ENCODE peak calls at places on chromosomes 12 and 14, in four cellular contexts. N is kidney, P is suprapubic skin, L is esophagus squamous epithelium. C is an unnamed sample.

GRCh38 chr14:36518586-36519430 is 1.2 kb downstream of the NKX2-1 start:
- DNase-seq in N (peak; percentile 61), P (no peak), L (no peak), C (no peak)

GRCh38 chr12:29743801-29744200 is 39.9 kb downstream of the TMTC1 start:
- DNase-seq in P (no peak), N (no peak), L (no peak), C (no peak)

GRCh38 chr12:47121146-47121545 is 41.4 kb upstream of the AMIGO2 start:
- DNase-seq in N (no peak), L (no peak), P (no peak), C (no peak)

GRCh38 chr14:96261053-96261452 is 5.0 kb downstream of the BDKRB1 start:
- DNase-seq in L (no peak), N (no peak), P (no peak), C (no peak)

GRCh38 chr12:113222730-113223531 is 1.7 kb downstream of the TPCN1 start:
- DNase-seq in L (no peak), N (peak; percentile 89), P (no peak), C (peak; percentile 84)

GRCh38 chr12:62581288-62582064 is 114.8 kb downstream of the MON2 start:
- DNase-seq in L (no peak), P (no peak), N (no peak), C (no peak)

GRCh38 chr12:56565510-56566101 is 44.0 kb downstream of the RBMS2 start:
- DNase-seq in P (peak; percentile 80), L (no peak), N (peak; percentile 89), C (peak; percentile 47)

GRCh38 chr12:39402922-39403321 is 40.0 kb downstream of the KIF21A start:
- DNase-seq in N (no peak), P (no peak), L (no peak), C (no peak)

GRCh38 chr12:48183091-48183875 is at the start of gene CCDC184:
- DNase-seq in P (no peak), L (no peak), N (peak; percentile 87), C (no peak)

GRCh38 chr14:21264025-21264801 is 5.0 kb downstream of the HNRNPC start:
- DNase-seq in N (no peak), P (no peak), L (no peak), C (no peak)

GRCh38 chr14:98705826-98706225 is 566.2 kb downstream of the BCL11B start:
- DNase-seq in N (no peak), L (no peak), P (no peak), C (no peak)

GRCh38 chr12:125533434-125534029 is 468.3 kb downstream of the AACS start:
- DNase-seq in L (no peak), N (no peak), P (no peak), C (no peak)

GRCh38 chr14:99663716-99664635 is 19.0 kb downstream of the HHIPL1 start:
- DNase-seq in P (no peak), N (no peak), L (no peak), C (no peak)

GRCh38 chr12:106189341-106189740 is 50.6 kb upstream of the NUAK1 start:
- DNase-seq in P (no peak), N (no peak), L (no peak), C (no peak)

GRCh38 chr14:98244162-98244948 is 1027.6 kb downstream of the BCL11B start:
- DNase-seq in L (no peak), P (no peak), N (no peak), C (no peak)

GRCh38 chr14:95815226-95815690 is 61.4 kb upstream of the TUNAR start:
- DNase-seq in P (no peak), N (no peak), L (no peak), C (no peak)

GRCh38 chr14:36975834-36976233 is 196.6 kb downstream of the SLC25A21 start:
- DNase-seq in N (no peak), P (no peak), L (no peak), C (no peak)

GRCh38 chr12:25074113-25074512 is 120.8 kb downstream of the DNAI7 start:
- DNase-seq in P (no peak), L (no peak), N (no peak), C (no peak)

GRCh38 chr12:24379493-24379892 is 430.0 kb upstream of the SOX5 start:
- DNase-seq in N (no peak), P (no peak), L (no peak), C (no peak)

GRCh38 chr12:65907465-65907864 is 83.2 kb downstream of the HMGA2 start:
- DNase-seq in P (no peak), N (no peak), L (no peak), C (no peak)

GRCh38 chr12:109033239-109034196 is 12.7 kb upstream of the SVOP start:
- DNase-seq in L (no peak), N (no peak), P (no peak), C (no peak)

GRCh38 chr14:55802986-55803431 is 223.0 kb downstream of the KTN1 start:
- DNase-seq in P (no peak), L (no peak), N (no peak), C (no peak)

GRCh38 chr14:93894992-93895391 is 32.2 kb upstream of the FAM181A start:
- DNase-seq in L (no peak), N (peak; percentile 33), P (no peak), C (no peak)

GRCh38 chr12:91104812-91105466 is 6.4 kb downstream of the LUM start:
- DNase-seq in L (no peak), N (no peak), P (no peak), C (no peak)

GRCh38 chr12:106651552-106651951 is 68.7 kb downstream of the RFX4 start:
- DNase-seq in N (no peak), L (no peak), P (no peak), C (no peak)

GRCh38 chr12:95116773-95117172 is 43.4 kb upstream of the NR2C1 start:
- DNase-seq in N (no peak), P (no peak), L (no peak), C (no peak)

GRCh38 chr12:68175566-68176033 is 16.1 kb upstream of the IFNG start:
- DNase-seq in L (no peak), P (no peak), N (no peak), C (no peak)

GRCh38 chr12:94594443-94594825 is 55.9 kb downstream of the TMCC3 start:
- DNase-seq in L (no peak), N (no peak), P (no peak), C (no peak)

GRCh38 chr12:65113621-65114035 is 7.5 kb downstream of the WIF1 start:
- DNase-seq in L (no peak), P (no peak), N (no peak), C (no peak)

GRCh38 chr12:57881035-57881973 is 34.8 kb upstream of the CTDSP2 start:
- DNase-seq in P (peak; percentile 16), N (no peak), L (no peak), C (no peak)

GRCh38 chr14:67987596-67987995 is 168.0 kb downstream of the RAD51B start:
- DNase-seq in L (no peak), P (no peak), N (no peak), C (no peak)

GRCh38 chr12:42756841-42757661 is 167.5 kb upstream of the PRICKLE1 start:
- DNase-seq in L (no peak), N (no peak), P (no peak), C (no peak)

GRCh38 chr14:102095871-102096568 is 9.2 kb upstream of the HSP90AA1 start:
- DNase-seq in P (no peak), N (no peak), L (no peak), C (no peak)

GRCh38 chr14:26839481-26839880 is 241.6 kb upstream of the NOVA1 start:
- DNase-seq in P (no peak), N (no peak), L (no peak), C (no peak)

GRCh38 chr12:8841778-8842177 is 19.4 kb downstream of the A2ML1 start:
- DNase-seq in L (no peak), P (no peak), N (no peak), C (no peak)

GRCh38 chr12:85877459-85877858 is 3.4 kb downstream of the NTS start:
- DNase-seq in L (no peak), N (no peak), P (no peak), C (no peak)

GRCh38 chr12:4210158-4210557 is 63.4 kb upstream of the CCND2 start:
- DNase-seq in L (no peak), P (no peak), N (no peak), C (no peak)

GRCh38 chr12:47753021-47754001 is 5.4 kb downstream of the RAPGEF3 start:
- DNase-seq in N (peak; percentile 96), P (peak; percentile 85), L (no peak), C (peak; percentile 97)

GRCh38 chr14:38290601-38291190 is 34.8 kb upstream of the CLEC14A start:
- DNase-seq in L (no peak), P (no peak), N (no peak), C (no peak)

GRCh38 chr12:107631715-107632114 is 53.9 kb upstream of the PWP1 start:
- DNase-seq in N (no peak), L (no peak), P (no peak), C (no peak)

GRCh38 chr12:116525418-116526001 is 33.7 kb upstream of the MAP1LC3B2 start:
- DNase-seq in P (peak; percentile 88), N (peak; percentile 92), L (no peak), C (peak; percentile 54)
- H3K27ac ChIP-seq in P (peak overlapping the region; percentile 85), N (no peak overlapping the region), L (peak overlapping the region; percentile 79), C (peak overlapping the region; percentile 83)

DNA sequence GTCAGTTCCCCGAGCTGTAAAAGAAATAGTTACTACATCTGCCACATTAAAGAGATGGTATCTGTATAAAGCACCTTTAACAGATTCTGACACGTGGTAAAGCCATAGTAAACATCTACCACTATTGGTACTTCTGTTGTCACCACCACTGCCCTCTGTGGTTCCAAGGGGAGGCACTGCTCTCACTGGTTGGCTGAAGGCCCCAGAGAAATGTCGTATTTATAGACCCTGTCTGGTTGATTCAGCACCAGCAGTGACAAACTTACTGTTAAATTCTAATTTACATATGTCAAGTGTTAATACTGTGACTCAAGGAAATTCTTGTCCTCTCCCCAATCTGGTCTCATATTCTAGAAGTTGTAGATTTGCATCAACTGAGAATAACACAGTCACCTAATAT is 281.1 kb downstream of the ERC1 start:
- DNase-seq in P (no peak), L (no peak), N (no peak), C (no peak)
- TF ChIP-seq CTCF in P (no peak), L (no peak), N (no peak), C (no peak)

GRCh38 chr14:100827751-100828447 is 2.0 kb downstream of the MEG3 start:
- DNase-seq in P (no peak), L (no peak), N (peak; percentile 66), C (no peak)

GRCh38 chr14:100824946-100825690 is 800 bp upstream of the MEG3 start:
- DNase-seq in N (peak; percentile 42), P (no peak), L (no peak), C (no peak)

GRCh38 chr14:100825691-100826331 is at the start of gene MEG3:
- DNase-seq in L (no peak), N (peak; percentile 75), P (no peak), C (no peak)

GRCh38 chr14:100827140-100827517 is 1.2 kb downstream of the MEG3 start:
- DNase-seq in P (no peak), L (no peak), N (peak; percentile 64), C (no peak)

GRCh38 chr14:100826371-100827139 is 637 bp downstream of the MEG3 start:
- DNase-seq in P (no peak), L (no peak), N (no peak), C (no peak)
- H3K4me3 ChIP-seq in P (peak overlapping the region; percentile 43), L (no peak overlapping the region), N (peak overlapping the region; percentile 51), C (peak overlapping the region; percentile 61)

GRCh38 chr12:76942276-76942675 is 63.5 kb upstream of the CSRP2 start:
- DNase-seq in N (no peak), L (no peak), P (no peak), C (no peak)
- H3K27ac ChIP-seq in N (no peak overlapping the region), L (no peak overlapping the region), P (no peak overlapping the region), C (no peak overlapping the region)

GRCh38 chr14:57530571-57530970 is 36.9 kb upstream of the CCDC198 start:
- DNase-seq in N (no peak), P (no peak), L (no peak), C (no peak)

GRCh38 chr14:57533214-57533613 is 39.6 kb upstream of the CCDC198 start:
- DNase-seq in N (no peak), P (no peak), L (no peak), C (no peak)
- TF ChIP-seq CTCF in N (peak; percentile 68), P (no peak), L (peak; percentile 11), C (peak; percentile 20)

C was measured in ascending aorta.